ENCODE peak calls at places on chromosome 1, in ten cellular contexts. O is A172; J is NCI-H1436 treated with DMSO at 0.1 percent for 48 hours; S is DMS153; F is BJ; L is activated CD8-positive, alpha-beta memory T cell treated with anti-CD3 and anti-CD28 coated beads for 48 hours; H is endothelial cell; W is naive B cell; C is left ventricle myocardium inferior; P is HFFc6. E is an unnamed sample.

GRCh38 chr1:160117709-160118183 is 2.2 kb downstream of the ATP1A2 start:
- DNase-seq in O (no peak), J (no peak), S (no peak), F (no peak), L (no peak), H (no peak), W (no peak), C (peak; percentile 61), P (no peak), E (no peak)

GRCh38 chr1:184982002-184982954 is 8.0 kb upstream of the NIBAN1 start:
- DNase-seq in O (peak; percentile 82), J (no peak), S (peak; percentile 73), F (no peak), L (peak; percentile 36), H (peak; percentile 72), W (peak; percentile 59), C (peak; percentile 80), P (peak; percentile 56), E (peak; percentile 72)

GRCh38 chr1:217048104-217048707 is 325.0 kb upstream of the ESRRG start:
- DNase-seq in O (no peak), J (no peak), S (no peak), F (no peak), L (no peak), H (peak; percentile 61), W (no peak), C (no peak), P (no peak), E (no peak)

GRCh38 chr1:59516881-59517280 is 220.0 kb downstream of the FGGY start:
- DNase-seq in O (no peak), J (no peak), S (no peak), F (no peak), L (no peak), H (no peak), W (no peak), C (no peak), P (no peak), E (no peak)

GRCh38 chr1:164613176-164613575 is 54.2 kb downstream of the PBX1 start:
- DNase-seq in O (peak; percentile 42), J (no peak), S (no peak), F (no peak), L (no peak), H (no peak), W (no peak), C (no peak), P (no peak), E (no peak)

GRCh38 chr1:193406901-193407300 is 220.5 kb upstream of the B3GALT2 start:
- DNase-seq in O (peak; percentile 68), J (no peak), S (no peak), F (peak; percentile 26), L (no peak), H (no peak), W (peak; percentile 36), C (no peak), P (peak; percentile 71), E (no peak)

GRCh38 chr1:5683446-5683845 is 308.8 kb downstream of the NPHP4 start:
- DNase-seq in O (no peak), J (no peak), S (no peak), F (no peak), L (no peak), H (no peak), W (no peak), C (no peak), P (no peak), E (no peak)

GRCh38 chr1:177471244-177471643 is 300.5 kb downstream of the BRINP2 start:
- DNase-seq in O (no peak), J (no peak), S (no peak), F (no peak), L (no peak), H (no peak), W (no peak), C (no peak), P (no peak), E (no peak)

GRCh38 chr1:41846595-41846994 is 72.1 kb downstream of the HIVEP3 start:
- DNase-seq in O (peak; percentile 58), J (no peak), S (no peak), F (no peak), L (no peak), H (no peak), W (no peak), C (no peak), P (peak; percentile 52), E (no peak)

GRCh38 chr1:157090771-157091170 is 8.8 kb downstream of the ETV3L start:
- DNase-seq in O (no peak), J (no peak), S (no peak), F (no peak), L (no peak), H (no peak), W (no peak), C (no peak), P (no peak), E (no peak)

GRCh38 chr1:4416189-4416588 is 238.2 kb upstream of the AJAP1 start:
- DNase-seq in O (no peak), J (no peak), S (no peak), F (no peak), L (no peak), H (no peak), W (no peak), C (no peak), P (no peak), E (no peak)

GRCh38 chr1:52400131-52400530 is 4.1 kb downstream of the ORC1 start:
- DNase-seq in O (no peak), J (no peak), S (no peak), F (no peak), L (no peak), H (no peak), W (no peak), C (no peak), P (no peak), E (no peak)

GRCh38 chr1:217133958-217134856 is 411.0 kb upstream of the ESRRG start:
- DNase-seq in O (no peak), J (no peak), S (no peak), F (no peak), L (no peak), H (peak; percentile 31), W (no peak), C (no peak), P (no peak), E (no peak)

GRCh38 chr1:183144752-183145151 is 41.3 kb upstream of the LAMC2 start:
- DNase-seq in O (no peak), J (no peak), S (no peak), F (no peak), L (no peak), H (no peak), W (no peak), C (no peak), P (no peak), E (no peak)

GRCh38 chr1:24589200-24589599 is 33.3 kb downstream of the NCMAP start:
- DNase-seq in O (no peak), J (no peak), S (no peak), F (no peak), L (no peak), H (no peak), W (no peak), C (no peak), P (no peak), E (no peak)

GRCh38 chr1:15771836-15772516 is 13.4 kb downstream of the FBLIM1 start:
- DNase-seq in O (no peak), J (no peak), S (no peak), F (no peak), L (no peak), H (no peak), W (no peak), C (no peak), P (no peak), E (no peak)

GRCh38 chr1:20188455-20188817 is 2.1 kb upstream of the PLA2G2C start:
- DNase-seq in O (no peak), J (no peak), S (no peak), F (no peak), L (no peak), H (no peak), W (no peak), C (no peak), P (no peak), E (no peak)

E was measured in activated naive CD8-positive, alpha-beta T cell treated with anti-CD3 and anti-CD28 coated beads, Interleukin-2, amount 10 ng/mL, durations not matched to agents 7 days and 5 days.